ENCODE peak calls at places on chromosomes 13 and 19, in seven cellular contexts. D is foreskin keratinocyte; J is HCT116; R is right cardiac atrium; T is left lobe of liver; L is activated T-cell treated with anti-CD3 and anti-CD28 coated beads, Interleukin-2, amount 50 U/mL, for 4 hours; B is Panc1. C is an unnamed sample.
A peak's percentile ranks its signal among the peaks of the same experiment; 100 is the strongest.

GRCh38 chr19:13972368-13973155 is 20.3 kb downstream of the DCAF15 start:
- ATAC-seq in D (no peak), J (no peak), R (no peak), T (peak; percentile 45), L (no peak), B (no peak), C (no peak)

GRCh38 chr13:112807653-112808376 is 118.0 kb downstream of the ATP11A start:
- ATAC-seq in D (no peak), J (peak; percentile 14), R (peak; percentile 35), T (no peak), L (no peak), B (peak; percentile 56), C (no peak)

GRCh38 chr13:46104868-46105267 is at the start of gene CPB2:
- ATAC-seq in D (no peak), J (no peak), R (no peak), T (peak; percentile 50), L (no peak), B (no peak), C (no peak)

GRCh38 chr19:48674216-48674809 is 1.5 kb upstream of the NTN5 start:
- ATAC-seq in D (no peak), J (no peak), R (no peak), T (no peak), L (no peak), B (no peak), C (no peak)

GRCh38 chr13:101092985-101093384 is 323.3 kb downstream of the NALCN start:
- ATAC-seq in D (no peak), J (no peak), R (no peak), T (no peak), L (no peak), B (no peak), C (no peak)

GRCh38 chr19:37304884-37305255 is 66.0 kb upstream of the ZNF527 start:
- ATAC-seq in D (no peak), J (no peak), R (no peak), T (no peak), L (no peak), B (no peak), C (no peak)

GRCh38 chr19:6372594-6373095 is at the start of gene ALKBH7:
- ATAC-seq in D (peak; percentile 80), J (peak; percentile 85), R (peak; percentile 93), T (peak; percentile 81), L (peak; percentile 83), B (peak; percentile 90), C (peak; percentile 83)

GRCh38 chr19:1533510-1534150 is 9.8 kb downstream of the PLK5 start:
- ATAC-seq in D (no peak), J (no peak), R (no peak), T (no peak), L (no peak), B (peak; percentile 68), C (peak; percentile 45)

GRCh38 chr19:46744005-46744691 is 1.7 kb upstream of the FKRP start:
- ATAC-seq in D (no peak), J (no peak), R (no peak), T (no peak), L (no peak), B (no peak), C (no peak)

GRCh38 chr13:98508280-98509074 is 68.4 kb downstream of the STK24 start:
- ATAC-seq in D (no peak), J (peak; percentile 23), R (no peak), T (no peak), L (no peak), B (no peak), C (no peak)

GRCh38 chr13:112761701-112762689 is 72.2 kb downstream of the ATP11A start:
- ATAC-seq in D (no peak), J (no peak), R (peak; percentile 81), T (no peak), L (no peak), B (no peak), C (peak; percentile 80)

GRCh38 chr19:43739836-43740235 is 14.9 kb downstream of the SMG9 start:
- ATAC-seq in D (peak; percentile 50), J (peak; percentile 57), R (no peak), T (no peak), L (no peak), B (no peak), C (peak; percentile 84)

GRCh38 chr19:32748497-32748896 is 28.9 kb downstream of the TDRD12 start:
- ATAC-seq in D (no peak), J (peak; percentile 88), R (no peak), T (no peak), L (peak; percentile 30), B (peak; percentile 75), C (no peak)

GRCh38 chr13:54945978-54946377 is 1917.4 kb downstream of the OLFM4 start:
- ATAC-seq in D (no peak), J (no peak), R (no peak), T (no peak), L (no peak), B (no peak), C (no peak)

GRCh38 chr19:33771308-33772101 is 25.2 kb upstream of the KCTD15 start:
- ATAC-seq in D (peak; percentile 69), J (peak; percentile 94), R (peak; percentile 47), T (peak; percentile 93), L (peak; percentile 71), B (peak; percentile 89), C (peak; percentile 64)

GRCh38 chr13:113176292-113176691 is 17.8 kb downstream of the PROZ start:
- ATAC-seq in D (no peak), J (no peak), R (peak; percentile 68), T (peak; percentile 63), L (peak; percentile 82), B (no peak), C (peak; percentile 79)

GRCh38 chr19:5022066-5022860 is 53.4 kb downstream of the KDM4B start:
- ATAC-seq in D (no peak), J (no peak), R (no peak), T (no peak), L (no peak), B (no peak), C (no peak)

C was measured in esophagus mucosa.